ENCODE peak calls at places on chromosomes 6 and 20, in six cellular contexts. W, M, U, L, P and D are unnamed samples.

GRCh38 chr6:168649209-168649608 is 208.2 kb downstream of the SMOC2 start:
- DNase-seq in W (no peak), M (no peak), U (no peak), L (no peak), P (no peak), D (no peak)

GRCh38 chr20:35478804-35479472 is 23.5 kb downstream of the CEP250 start:
- DNase-seq in W (peak; percentile 12), M (no peak), U (no peak), L (no peak), P (peak; percentile 62), D (no peak)

GRCh38 chr6:168272379-168273011 is 47.1 kb downstream of the DACT2 start:
- DNase-seq in W (no peak), M (no peak), U (no peak), L (no peak), P (peak; percentile 5), D (no peak)

GRCh38 chr20:4800676-4801449 is 79.2 kb downstream of the PRND start:
- DNase-seq in W (no peak), M (no peak), U (no peak), L (no peak), P (no peak), D (no peak)

GRCh38 chr6:150241751-150242150 is 98.9 kb downstream of the PPP1R14C start:
- DNase-seq in W (no peak), M (no peak), U (no peak), L (no peak), P (no peak), D (no peak)

GRCh38 chr6:170130201-170130621 is 160.7 kb downstream of the DLL1 start:
- DNase-seq in W (no peak), M (no peak), U (no peak), L (no peak), P (peak; percentile 60), D (no peak)

GRCh38 chr6:79335133-79335674 is 100.7 kb upstream of the HMGN3 start:
- DNase-seq in W (peak; percentile 34), M (peak; percentile 30), U (no peak), L (no peak), P (no peak), D (no peak)

GRCh38 chr20:24891546-24892393 is 57.3 kb upstream of the CST7 start:
- DNase-seq in W (no peak), M (no peak), U (no peak), L (no peak), P (no peak), D (no peak)

GRCh38 chr6:50952092-50952932 is 133.6 kb downstream of the TFAP2B start:
- DNase-seq in W (peak; percentile 66), M (no peak), U (no peak), L (no peak), P (no peak), D (no peak)

GRCh38 chr6:55758156-55758942 is 117.0 kb downstream of the BMP5 start:
- DNase-seq in W (peak; percentile 95), M (peak; percentile 96), U (no peak), L (peak; percentile 49), P (no peak), D (peak; percentile 87)

GRCh38 chr6:5511924-5512323 is 250.6 kb downstream of the FARS2 start:
- DNase-seq in W (peak; percentile 88), M (peak; percentile 83), U (no peak), L (no peak), P (no peak), D (peak; percentile 78)

GRCh38 chr20:21511850-21512633 is 1.8 kb downstream of the NKX2-2 start:
- DNase-seq in W (no peak), M (no peak), U (no peak), L (no peak), P (no peak), D (no peak)

GRCh38 chr6:158764941-158765340 is 54.2 kb downstream of the EZR start:
- DNase-seq in W (no peak), M (no peak), U (peak; percentile 41), L (no peak), P (no peak), D (no peak)

GRCh38 chr6:32862725-32863124 is 8.7 kb downstream of the PSMB9 start:
- DNase-seq in W (no peak), M (no peak), U (no peak), L (no peak), P (no peak), D (no peak)

GRCh38 chr6:48032156-48032555 is 78.8 kb downstream of the PTCHD4 start:
- DNase-seq in W (peak; percentile 88), M (peak; percentile 84), U (no peak), L (no peak), P (no peak), D (peak; percentile 62)

GRCh38 chr6:40671338-40672050 is 84.3 kb upstream of the LRFN2 start:
- DNase-seq in W (no peak), M (no peak), U (no peak), L (no peak), P (no peak), D (no peak)

GRCh38 chr6:143370972-143371371 is 79.5 kb downstream of the ADAT2 start:
- DNase-seq in W (no peak), M (no peak), U (no peak), L (no peak), P (no peak), D (no peak)

GRCh38 chr20:62739067-62739466 is 30.4 kb downstream of the NTSR1 start:
- DNase-seq in W (no peak), M (no peak), U (no peak), L (no peak), P (no peak), D (no peak)

GRCh38 chr6:144195671-144196070 is 45.4 kb downstream of the STX11 start:
- DNase-seq in W (peak; percentile 61), M (no peak), U (no peak), L (no peak), P (no peak), D (peak; percentile 67)

GRCh38 chr6:4370066-4370465 is 234.7 kb upstream of the ECI2 start:
- DNase-seq in W (peak; percentile 96), M (peak; percentile 96), U (no peak), L (no peak), P (no peak), D (peak; percentile 95)